ENCODE peak calls at places on chromosomes 11 and 22, in five cellular contexts. O, X, M, W and L are unnamed samples.

GRCh38 chr11:74822187-74822586 is 73.5 kb downstream of the RNF169 start:
- DNase-seq in X (no peak), M (no peak), W (no peak), O (no peak), L (no peak)

GRCh38 chr22:23217171-23218052 is 37.1 kb downstream of the BCR start:
- DNase-seq in O (no peak), M (no peak), X (no peak), W (no peak), L (no peak)

GRCh38 chr22:35684732-35685131 is 32.9 kb upstream of the APOL5 start:
- DNase-seq in X (no peak), M (no peak), W (no peak), O (no peak), L (no peak)

GRCh38 chr22:20316217-20316843 is 3.5 kb downstream of the DGCR6L start:
- DNase-seq in O (no peak), W (peak; percentile 3), X (no peak), M (no peak), L (no peak)

GRCh38 chr11:93718057-93718563 is 23.2 kb downstream of the TAF1D start:
- DNase-seq in X (peak; percentile 12), W (no peak), O (no peak), M (no peak), L (no peak)

GRCh38 chr11:86214710-86215109 is 29.8 kb upstream of the EED start:
- DNase-seq in O (no peak), M (no peak), X (no peak), W (no peak), L (no peak)

GRCh38 chr11:3219281-3219892 is 774 bp upstream of the MRGPRG start:
- DNase-seq in W (no peak), X (no peak), M (no peak), O (no peak), L (no peak)

GRCh38 chr11:120023120-120023519 is 114.8 kb downstream of the TRIM29 start:
- DNase-seq in O (no peak), X (no peak), W (no peak), M (no peak), L (no peak)

GRCh38 chr11:31817054-31817620 is 6.0 kb upstream of the PAX6 start:
- DNase-seq in X (no peak), M (peak; percentile 9), O (no peak), W (no peak), L (no peak)

GRCh38 chr11:70298243-70298915 is 27.9 kb downstream of the PPFIA1 start:
- DNase-seq in W (no peak), X (no peak), O (no peak), M (no peak), L (no peak)

GRCh38 chr11:130606181-130606580 is 157.7 kb downstream of the ADAMTS15 start:
- DNase-seq in X (no peak), O (no peak), W (no peak), M (no peak), L (no peak)

GRCh38 chr11:12544986-12545775 is 129.0 kb upstream of the TEAD1 start:
- DNase-seq in O (no peak), M (no peak), W (no peak), X (no peak), L (no peak)

GRCh38 chr11:26971961-26972360 is 22.0 kb upstream of the FIBIN start:
- DNase-seq in X (no peak), W (no peak), O (no peak), M (no peak), L (peak; percentile 5)

GRCh38 chr11:45933846-45934579 is 11.6 kb downstream of the LARGE2 start:
- DNase-seq in M (no peak), O (no peak), X (no peak), W (no peak), L (no peak)

GRCh38 chr11:64222651-64223000 is 3.4 kb downstream of the TRPT1 start:
- DNase-seq in X (no peak), O (no peak), M (no peak), W (no peak), L (no peak)

GRCh38 chr11:61892085-61892370 is 683 bp upstream of the FADS3 start:
- DNase-seq in O (no peak), M (no peak), X (no peak), W (no peak), L (no peak)

GRCh38 chr11:127340438-127340837 is 339.9 kb upstream of the KIRREL3 start:
- DNase-seq in X (no peak), O (no peak), M (no peak), W (no peak), L (no peak)

GRCh38 chr11:131897247-131897646 is 526.8 kb downstream of the NTM start:
- DNase-seq in O (no peak), W (no peak), X (no peak), M (no peak), L (no peak)

GRCh38 chr11:76735218-76735480 is 48.0 kb upstream of the TSKU start:
- DNase-seq in O (no peak), X (no peak), M (no peak), W (peak; percentile 45), L (no peak)

GRCh38 chr11:5420993-5421392 is 918 bp upstream of the OR51Q1 start:
- DNase-seq in O (no peak), W (no peak), X (no peak), M (no peak), L (no peak)

GRCh38 chr22:38750104-38750503 is 5.7 kb downstream of the SUN2 start:
- DNase-seq in X (no peak), M (no peak), O (no peak), W (no peak), L (no peak)

GRCh38 chr11:87083029-87083428 is 45.3 kb downstream of the TMEM135 start:
- DNase-seq in O (no peak), M (no peak), W (no peak), X (no peak), L (no peak)

GRCh38 chr11:17839973-17840611 is 105.5 kb downstream of the KCNC1 start:
- DNase-seq in X (no peak), O (no peak), M (no peak), W (no peak), L (no peak)

GRCh38 chr11:47606731-47607130 is 12.5 kb upstream of the C1QTNF4 start:
- DNase-seq in W (no peak), M (no peak), O (no peak), X (no peak), L (no peak)

GRCh38 chr11:127392575-127392974 is 392.0 kb upstream of the KIRREL3 start:
- DNase-seq in W (no peak), O (no peak), X (no peak), M (no peak), L (no peak)

GRCh38 chr22:25013634-25014033 is 61.1 kb downstream of the KIAA1671 start:
- DNase-seq in O (no peak), X (no peak), W (no peak), M (no peak), L (no peak)

GRCh38 chr22:45830531-45831245 is 146.3 kb downstream of the WNT7B start:
- DNase-seq in O (no peak), M (peak; percentile 23), W (no peak), X (no peak), L (peak; percentile 42)

GRCh38 chr22:50469377-50470305 is 5.2 kb downstream of the SBF1 start:
- DNase-seq in X (peak; percentile 97), M (no peak), O (peak; percentile 99), W (peak; percentile 56), L (no peak)

GRCh38 chr22:37661160-37661924 is 2.8 kb downstream of the PDXP start:
- DNase-seq in W (no peak), O (no peak), X (no peak), M (no peak), L (no peak)

GRCh38 chr11:2751523-2752203 is 51.9 kb upstream of the KCNQ1OT1 start:
- DNase-seq in M (no peak), X (no peak), O (no peak), W (no peak), L (no peak)

GRCh38 chr11:13012037-13012693 is 3.0 kb downstream of the RASSF10 start:
- DNase-seq in W (no peak), M (no peak), X (no peak), O (no peak), L (no peak)

GRCh38 chr22:42871146-42872050 is 14.3 kb upstream of the ARFGAP3 start:
- DNase-seq in M (no peak), O (no peak), X (no peak), W (no peak), L (no peak)

GRCh38 chr22:50445071-50445879 is 29.6 kb downstream of the SBF1 start:
- DNase-seq in M (no peak), W (no peak), O (no peak), X (no peak), L (no peak)

GRCh38 chr11:76824083-76824939 is 36.4 kb upstream of the ACER3 start:
- DNase-seq in X (no peak), O (no peak), W (no peak), M (no peak), L (no peak)

GRCh38 chr11:2287102-2287501 is 14.6 kb downstream of the C11orf21 start:
- DNase-seq in X (no peak), W (no peak), O (no peak), M (no peak), L (no peak)

GRCh38 chr11:92826597-92826996 is 142.9 kb upstream of the MTNR1B start:
- DNase-seq in W (no peak), M (no peak), X (no peak), O (no peak), L (no peak)

GRCh38 chr11:11996321-11997174 is 11.9 kb downstream of the DKK3 start:
- DNase-seq in W (no peak), M (no peak), X (no peak), O (no peak), L (no peak)

GRCh38 chr22:47625531-47626427 is 863.3 kb downstream of the TBC1D22A start:
- DNase-seq in O (no peak), W (no peak), X (no peak), M (no peak), L (no peak)

GRCh38 chr22:30607300-30607930 is 441 bp downstream of the TCN2 start:
- DNase-seq in W (no peak), M (no peak), O (no peak), X (no peak), L (no peak)